ENCODE peak calls at places on chromosomes 11 and 22, in five cellular contexts. J is IMR-90, C is pancreas, Y is heart right ventricle, O is heart left ventricle. R is an unnamed sample. For H3K4me1, the result is how much of the 10 kb centered on the place peaks cover.

GRCh38 chr22:46735747-46736608 is 2.1 kb downstream of the CERK start:
- DNase-seq in Y (no peak), O (no peak), C (no peak), J (no peak), R (no peak)

GRCh38 chr22:30314918-30315317 is 11.8 kb downstream of the TBC1D10A start:
- DNase-seq in C (no peak), Y (no peak), O (no peak), J (peak), R (peak)

GRCh38 chr11:86938900-86939880 is 16.0 kb downstream of the FZD4 start:
- DNase-seq in O (no peak), Y (peak), J (peak), C (no peak), R (no peak)

GRCh38 chr11:13061294-13061990 is 52.3 kb downstream of the RASSF10 start:
- DNase-seq in O (no peak), C (no peak), J (no peak), Y (no peak), R (no peak)

GRCh38 chr11:65559535-65559934 is 1.4 kb upstream of the LTBP3 start:
- DNase-seq in Y (no peak), O (no peak), C (no peak), J (no peak), R (no peak)

GRCh38 chr22:37679670-37680069 is 4.2 kb downstream of the LGALS1 start:
- DNase-seq in O (no peak), Y (no peak), J (no peak), C (no peak), R (no peak)

GRCh38 chr11:12122083-12122482 is 11.7 kb downstream of the MICAL2 start:
- DNase-seq in C (no peak), Y (no peak), J (no peak), O (no peak), R (no peak)

GRCh38 chr11:81585534-81585933 is 1148.1 kb downstream of the FAM181B start:
- DNase-seq in O (no peak), Y (no peak), C (no peak), J (no peak), R (no peak)

GRCh38 chr22:41782751-41783150 is 17.7 kb upstream of the CCDC134 start:
- DNase-seq in O (no peak), Y (no peak), C (no peak), J (no peak), R (no peak)

GRCh38 chr22:50672041-50672440 is 582 bp upstream of the SHANK3 start:
- DNase-seq in J (no peak), Y (no peak), O (no peak), C (no peak), R (no peak)

GRCh38 chr22:50674127-50674493 is 1.5 kb downstream of the SHANK3 start:
- DNase-seq in Y (no peak), O (no peak), J (no peak), C (no peak), R (no peak)

GRCh38 chr22:50672471-50673230 is at the start of gene SHANK3:
- DNase-seq in O (peak), C (no peak), Y (peak), J (no peak), R (no peak)

GRCh38 chr22:50674606-50675552 is 2.3 kb downstream of the SHANK3 start:
- DNase-seq in C (peak), Y (no peak), O (no peak), J (no peak), R (no peak)

GRCh38 chr22:50673231-50674126 is 856 bp downstream of the SHANK3 start:
- DNase-seq in O (no peak), J (no peak), C (no peak), Y (no peak), R (no peak)
- H3K4me3 ChIP-seq in O (peak), J (peak), C (peak), Y (peak), R (no peak)

GRCh38 chr11:69317401-69318092 is 23.6 kb downstream of the MYEOV start:
- DNase-seq in J (peak), Y (no peak), O (no peak), C (no peak), R (no peak)

GRCh38 chr11:69319255-69320106 is 25.5 kb downstream of the MYEOV start:
- DNase-seq in O (no peak), C (no peak), J (no peak), Y (no peak), R (no peak)

GRCh38 chr11:69314555-69314954 is 20.6 kb downstream of the MYEOV start:
- DNase-seq in Y (no peak), J (no peak), O (no peak), C (no peak), R (no peak)

GRCh38 chr11:69318093-69318420 is 24.1 kb downstream of the MYEOV start:
- DNase-seq in C (no peak), J (no peak), Y (no peak), O (no peak), R (no peak)

GRCh38 chr11:69316941-69317340 is 23.0 kb downstream of the MYEOV start:
- DNase-seq in J (no peak), O (no peak), C (no peak), Y (no peak), R (no peak)
- H3K27ac ChIP-seq in J (no peak), O (peak), C (no peak), Y (peak), R (no peak)

GRCh38 chr22:33126881-33127280 is 68.7 kb upstream of the SYN3 start:
- DNase-seq in C (no peak), Y (no peak), O (no peak), J (no peak), R (no peak)
- H3K4me1 ChIP-seq in C (under half), Y (under half), O (under half), J (under half), R (under half)

DNA sequence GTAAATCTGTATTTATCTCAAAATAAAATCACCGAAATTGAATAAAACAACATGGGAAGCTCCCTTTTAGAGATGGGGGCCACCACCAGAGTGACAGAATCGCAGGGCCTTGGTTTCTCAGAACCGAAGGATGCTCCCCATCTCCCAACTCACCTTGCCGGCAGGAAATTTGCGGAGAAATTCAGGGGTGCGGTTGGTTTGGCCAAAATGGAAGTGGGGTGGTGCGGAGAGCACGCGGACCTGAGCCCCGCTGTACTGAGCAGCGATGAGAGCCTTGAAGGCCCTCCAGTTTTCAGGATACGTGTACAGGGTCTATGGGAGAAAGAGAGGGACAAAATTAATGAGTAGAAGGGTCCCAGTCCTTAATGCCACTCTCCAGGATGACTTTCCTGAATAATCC is 1.3 kb downstream of the EEF1G start:
- DNase-seq in C (no peak), O (no peak), J (no peak), Y (no peak), R (no peak)
- H3K4me3 ChIP-seq in C (peak), O (peak), J (peak), Y (peak), R (peak)

GRCh38 chr22:42992886-42993479 is 22.0 kb downstream of the PACSIN2 start:
- DNase-seq in J (no peak), C (no peak), O (no peak), Y (no peak), R (no peak)
- H3K27ac ChIP-seq in J (no peak), C (peak), O (no peak), Y (no peak), R (no peak)

GRCh38 chr11:82960779-82961143 is 59.2 kb downstream of the DDIAS start:
- DNase-seq in O (no peak), C (no peak), Y (no peak), J (no peak), R (no peak)
- H3K4me1 ChIP-seq in O (under half), C (under half), Y (under half), J (under half), R (half or more)

GRCh38 chr11:1486054-1486825 is at the start of gene MOB2:
- DNase-seq in O (peak), J (peak), Y (peak), C (peak), R (no peak)
- H3K4me3 ChIP-seq in O (peak), J (no peak), Y (peak), C (no peak), R (no peak)

GRCh38 chr11:126189109-126189929 is 22.1 kb downstream of the RPUSD4 start:
- DNase-seq in Y (no peak), J (no peak), C (peak), O (no peak), R (no peak)

GRCh38 chr11:126186031-126186698 is 25.3 kb downstream of the RPUSD4 start:
- DNase-seq in Y (peak), J (peak), C (peak), O (peak), R (no peak)

GRCh38 chr11:126188332-126189108 is 22.9 kb downstream of the RPUSD4 start:
- DNase-seq in C (peak), Y (no peak), J (no peak), O (no peak), R (no peak)

GRCh38 chr11:126185200-126186030 is 26.0 kb downstream of the RPUSD4 start:
- DNase-seq in O (no peak), J (no peak), C (peak), Y (no peak), R (no peak)

GRCh38 chr11:126186708-126187481 is 24.6 kb downstream of the RPUSD4 start:
- DNase-seq in J (no peak), Y (no peak), O (no peak), C (peak), R (no peak)
- H3K27ac ChIP-seq in J (no peak), Y (no peak), O (no peak), C (no peak), R (no peak)

DNA sequence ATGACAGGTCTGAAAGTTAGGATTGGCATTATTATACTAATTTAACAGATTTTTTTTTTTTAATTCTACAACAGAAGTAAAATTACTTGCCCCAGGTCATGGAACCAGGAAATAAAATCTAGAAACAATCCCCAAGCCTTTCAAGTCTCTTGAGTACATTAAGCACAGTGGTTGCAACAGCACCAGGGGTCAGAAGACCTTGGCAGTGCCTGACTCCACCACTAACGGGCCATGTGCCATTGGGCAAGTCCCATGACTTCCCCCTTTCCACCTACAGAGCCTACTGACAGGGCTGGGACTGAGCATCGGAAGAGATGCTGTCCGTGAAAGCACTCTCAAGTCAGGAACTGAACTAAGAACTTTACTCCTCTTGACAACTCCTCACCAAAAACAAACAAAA is 98.6 kb upstream of the AKIP1 start:
- DNase-seq in Y (no peak), O (no peak), J (no peak), C (no peak), R (no peak)
- H3K4me1 ChIP-seq in Y (half or more), O (half or more), J (under half), C (under half), R (under half)